ENCODE peak calls at places on chromosome 11, in four cellular contexts. Y is stimulated activated CD4-positive, alpha-beta T cell treated with anti-CD3 and anti-CD28 coated beads, Interleukin-12 subunit alpha, Interleukin-12 subunit beta, amount 100 ng/mL, for 24 hours; S is hippocampal formation; L is mesothelial cell of epicardium. F is an unnamed sample.

GRCh38 chr11:27402450-27402849 is 39.4 kb upstream of the CCDC34 start:
- DNase-seq in Y (no peak), L (no peak), S (no peak), F (no peak)

GRCh38 chr11:67482275-67482735 is 521 bp upstream of the AIP start:
- DNase-seq in L (no peak), Y (no peak), S (no peak), F (no peak)

GRCh38 chr11:86443415-86443814 is 68.7 kb downstream of the CCDC81 start:
- DNase-seq in L (no peak), Y (no peak), S (no peak), F (no peak)

GRCh38 chr11:130639369-130639768 is 190.9 kb downstream of the ADAMTS15 start:
- DNase-seq in L (no peak), S (no peak), Y (no peak), F (no peak)

GRCh38 chr11:47271961-47272661 is 2.2 kb downstream of the MADD start:
- DNase-seq in S (no peak), Y (no peak), L (no peak), F (no peak)

GRCh38 chr11:115695677-115696451 is 191.6 kb upstream of the CADM1 start:
- DNase-seq in Y (no peak), S (no peak), L (no peak), F (no peak)

GRCh38 chr11:60242607-60243292 is at the start of gene MS4A4E:
- DNase-seq in L (no peak), Y (no peak), S (no peak), F (no peak)

GRCh38 chr11:117936973-117937372 is 7.8 kb upstream of the TMPRSS13 start:
- DNase-seq in L (no peak), S (no peak), Y (no peak), F (no peak)

GRCh38 chr11:66951135-66951534 is 7.0 kb downstream of the PC start:
- DNase-seq in S (no peak), L (no peak), Y (no peak), F (no peak)

GRCh38 chr11:60477035-60477445 is 15.5 kb upstream of the MS4A12 start:
- DNase-seq in S (no peak), Y (no peak), L (no peak), F (no peak)

GRCh38 chr11:116829525-116830183 is at the start of gene APOC3:
- DNase-seq in L (no peak), Y (no peak), S (no peak), F (no peak)

GRCh38 chr11:63768232-63769043 is at the start of gene ZFTA:
- DNase-seq in Y (peak), L (peak), S (peak), F (no peak)

GRCh38 chr11:69642549-69642912 is 1.6 kb downstream of the CCND1 start:
- DNase-seq in L (peak), S (no peak), Y (peak), F (no peak)

GRCh38 chr11:9850224-9850895 is 186.5 kb downstream of the SWAP70 start:
- DNase-seq in S (no peak), L (no peak), Y (no peak), F (no peak)

GRCh38 chr11:1744879-1745700 is 5.3 kb downstream of the IFITM10 start:
- DNase-seq in Y (no peak), S (peak), L (no peak), F (no peak)

GRCh38 chr11:79507726-79508125 is 66.9 kb upstream of the TENM4 start:
- DNase-seq in Y (no peak), S (no peak), L (no peak), F (no peak)

GRCh38 chr11:84437129-84438123 is 1151.3 kb upstream of the CCDC90B start:
- DNase-seq in S (no peak), Y (no peak), L (peak), F (peak)

GRCh38 chr11:65041206-65042035 is at the start of gene SAC3D1:
- DNase-seq in Y (peak), L (peak), S (no peak), F (no peak)

GRCh38 chr11:77150836-77151235 is 22.8 kb downstream of the MYO7A start:
- DNase-seq in S (no peak), L (no peak), Y (no peak), F (no peak)

GRCh38 chr11:13297917-13298356 is 20.3 kb downstream of the BMAL1 start:
- DNase-seq in Y (no peak), S (no peak), L (no peak), F (no peak)

GRCh38 chr11:13038366-13038765 is 29.2 kb downstream of the RASSF10 start:
- DNase-seq in S (no peak), Y (no peak), L (no peak), F (no peak)

GRCh38 chr11:44766112-44766971 is 39.6 kb downstream of the TSPAN18 start:
- DNase-seq in Y (no peak), L (peak), S (no peak), F (no peak)

GRCh38 chr11:47980907-47981621 is 705 bp downstream of the PTPRJ start:
- DNase-seq in Y (peak), L (peak), S (peak), F (peak)

GRCh38 chr11:71251761-71252433 is 480 bp downstream of the SHANK2 start:
- DNase-seq in Y (no peak), L (peak), S (no peak), F (no peak)

GRCh38 chr11:74504100-74504691 is 10.7 kb upstream of the LIPT2 start:
- DNase-seq in L (no peak), S (no peak), Y (no peak), F (no peak)

F was measured in putamen.